ENCODE peak calls at places on chromosomes 7 and 10, in five cellular contexts. Z, M, J, N and D are unnamed samples. For H3K9me3, the result is how much of the 10 kb centered on the place peaks cover.

GRCh38 chr7:41051525-41051924 is 651.4 kb downstream of the INHBA start:
- DNase-seq in J (no peak), Z (no peak), N (no peak), M (no peak), D (no peak)

GRCh38 chr10:97180367-97180763 is 5.4 kb downstream of the SLIT1 start:
- DNase-seq in Z (no peak), M (no peak), J (no peak), N (no peak), D (no peak)

GRCh38 chr7:129670636-129671035 is 59.1 kb downstream of the NRF1 start:
- DNase-seq in N (no peak), M (no peak), J (no peak), Z (no peak), D (no peak)

GRCh38 chr10:1100143-1100542 is 44.0 kb downstream of the WDR37 start:
- DNase-seq in M (no peak), Z (no peak), N (no peak), J (no peak), D (no peak)

GRCh38 chr7:139725077-139725476 is 52.7 kb downstream of the HIPK2 start:
- DNase-seq in J (no peak), Z (no peak), N (peak), M (no peak), D (no peak)

GRCh38 chr7:105014725-105015630 is 973 bp downstream of the KMT2E start:
- DNase-seq in N (peak), M (peak), Z (peak), J (peak), D (peak)

GRCh38 chr10:17771027-17771426 is 19.0 kb downstream of the TMEM236 start:
- DNase-seq in J (no peak), M (no peak), N (no peak), Z (no peak), D (no peak)

GRCh38 chr10:65751218-65751617 is 1174.6 kb upstream of the LRRTM3 start:
- DNase-seq in M (no peak), Z (no peak), N (no peak), J (no peak), D (no peak)

GRCh38 chr10:13615650-13616049 is 28.9 kb downstream of the PRPF18 start:
- DNase-seq in J (no peak), Z (no peak), M (no peak), N (no peak), D (no peak)

GRCh38 chr7:39202041-39202440 is 224.3 kb downstream of the POU6F2 start:
- DNase-seq in J (no peak), M (no peak), N (no peak), Z (no peak), D (no peak)

GRCh38 chr7:83162402-83163256 is at the start of gene PCLO:
- DNase-seq in Z (peak), J (peak), M (peak), N (no peak), D (no peak)

GRCh38 chr10:58714436-58714835 is 201.8 kb downstream of the BICC1 start:
- DNase-seq in N (no peak), M (no peak), Z (no peak), J (no peak), D (no peak)

GRCh38 chr7:47988496-47989386 is 9.3 kb upstream of the HUS1 start:
- DNase-seq in J (no peak), Z (no peak), M (no peak), N (no peak), D (no peak)

GRCh38 chr10:50550291-50550839 is 73.4 kb downstream of the SGMS1 start:
- DNase-seq in M (no peak), J (peak), Z (no peak), N (no peak), D (no peak)

GRCh38 chr10:1368772-1369171 is 312.6 kb downstream of the WDR37 start:
- DNase-seq in N (no peak), J (no peak), Z (no peak), M (no peak), D (no peak)

GRCh38 chr7:139915864-139916716 is 87.0 kb downstream of the TBXAS1 start:
- DNase-seq in J (peak), Z (peak), M (no peak), N (peak), D (peak)

GRCh38 chr7:119664601-119665000 is 608.4 kb upstream of the KCND2 start:
- DNase-seq in J (no peak), Z (no peak), N (no peak), M (no peak), D (no peak)

GRCh38 chr7:129553861-129554530 is 51.7 kb downstream of the SMKR1 start:
- DNase-seq in N (no peak), M (no peak), J (no peak), Z (peak), D (peak)

GRCh38 chr10:48384699-48384982 is 78.2 kb downstream of the MAPK8 start:
- DNase-seq in M (no peak), J (peak), Z (no peak), N (no peak), D (no peak)

GRCh38 chr10:48551796-48552591 is 52.9 kb downstream of the ARHGAP22 start:
- DNase-seq in M (no peak), N (no peak), Z (peak), J (peak), D (no peak)

GRCh38 chr7:149071641-149072437 is 18.7 kb downstream of the ZNF786 start:
- DNase-seq in J (no peak), M (no peak), Z (peak), N (no peak), D (peak)

GRCh38 chr7:131581241-131582157 is 25.1 kb upstream of the PODXL start:
- DNase-seq in J (peak), M (no peak), N (no peak), Z (no peak), D (no peak)

GRCh38 chr10:66881814-66882213 is 44.0 kb upstream of the LRRTM3 start:
- DNase-seq in N (no peak), Z (no peak), M (no peak), J (no peak), D (no peak)
- H3K27ac ChIP-seq in N (no peak), Z (no peak), M (no peak), J (no peak), D (no peak)

DNA sequence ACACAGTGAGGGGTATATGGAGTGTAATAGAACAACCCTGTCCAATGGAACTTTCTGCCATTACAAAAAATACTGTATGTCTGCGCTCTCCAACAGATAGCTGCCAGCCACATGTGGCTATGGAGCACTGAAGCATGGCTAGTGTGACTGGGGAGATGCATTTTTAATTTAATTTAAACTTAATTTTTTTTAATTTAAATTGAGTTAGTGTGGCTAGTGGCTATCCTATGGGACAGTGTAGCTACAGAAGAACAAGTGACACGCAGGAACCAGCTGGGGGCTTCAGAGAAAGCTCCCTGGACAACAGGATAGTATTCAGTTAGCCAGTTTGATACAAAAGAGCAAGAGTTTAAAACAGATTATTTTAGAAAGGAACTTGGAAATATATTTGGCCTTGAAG is 408.0 kb downstream of the THSD7A start:
- DNase-seq in Z (no peak), N (no peak), M (no peak), J (no peak), D (no peak)
- TF ChIP-seq CTCF in Z (no peak), N (no peak), M (no peak), J (no peak), D (no peak)

GRCh38 chr7:138563808-138564207 is 103.7 kb downstream of the TRIM24 start:
- DNase-seq in J (no peak), N (no peak), M (no peak), Z (no peak), D (no peak)
- H3K9me3 ChIP-seq in J (under half), N (under half), M (under half), Z (under half), D (under half)

GRCh38 chr10:69398466-69398865 is 18.3 kb downstream of the TACR2 start:
- DNase-seq in N (no peak), J (no peak), Z (no peak), M (no peak), D (no peak)
- H3K27ac ChIP-seq in N (no peak), J (no peak), Z (no peak), M (peak), D (no peak)

GRCh38 chr7:78587443-78588044 is 789.0 kb downstream of the PHTF2 start:
- DNase-seq in N (no peak), M (no peak), J (no peak), Z (no peak), D (no peak)
- TF ChIP-seq CTCF in N (peak), M (no peak), J (no peak), Z (no peak), D (no peak)